ENCODE peak calls at places on chromosomes 12 and 14, in seven cellular contexts. B is A549, E is GM23338, Z is HCT116, N is PC-3, T is endothelial cell of umbilical vein, U is MM.1S. G is an unnamed sample.

GRCh38 chr12:50999139-50999538 is 27.0 kb downstream of the SLC11A2 start:
- DNase-seq in B (no peak), E (no peak), T (no peak), N (no peak), U (no peak), Z (no peak), G (no peak)

GRCh38 chr14:21978184-21978998 is 304.8 kb upstream of the OR4E1 start:
- DNase-seq in E (peak), N (peak), Z (peak), B (peak), T (peak), U (peak), G (peak)

GRCh38 chr12:114835031-114835430 is 151.1 kb upstream of the TBX3 start:
- DNase-seq in B (no peak), E (no peak), U (no peak), T (no peak), Z (no peak), N (peak), G (no peak)

GRCh38 chr14:36212987-36213386 is 36.5 kb upstream of the PTCSC3 start:
- DNase-seq in U (no peak), E (no peak), B (no peak), N (no peak), T (no peak), Z (no peak), G (no peak)

GRCh38 chr14:33794791-33795300 is 156.0 kb downstream of the EGLN3 start:
- DNase-seq in Z (no peak), U (no peak), N (no peak), T (peak), E (no peak), B (no peak), G (no peak)

GRCh38 chr14:26841920-26842741 is 244.3 kb upstream of the NOVA1 start:
- DNase-seq in T (peak), Z (no peak), E (no peak), U (no peak), N (peak), B (peak), G (peak)

GRCh38 chr14:36503771-36504741 is 16.0 kb downstream of the NKX2-1 start:
- DNase-seq in Z (no peak), B (no peak), N (no peak), U (no peak), E (peak), T (no peak), G (peak)

GRCh38 chr12:71186571-71187288 is 28.9 kb upstream of the TSPAN8 start:
- DNase-seq in U (no peak), T (no peak), N (no peak), B (no peak), E (no peak), Z (no peak), G (no peak)

GRCh38 chr14:81157431-81157830 is 63.3 kb downstream of the GTF2A1 start:
- DNase-seq in U (no peak), T (no peak), E (no peak), Z (no peak), B (no peak), N (no peak), G (no peak)

GRCh38 chr14:96592591-96593388 is 90.6 kb downstream of the PAPOLA start:
- DNase-seq in T (peak), B (peak), Z (no peak), U (peak), N (no peak), E (peak), G (no peak)

GRCh38 chr12:27305673-27306504 is 26.7 kb upstream of the BMAL2 start:
- DNase-seq in U (peak), B (peak), Z (peak), T (peak), N (peak), E (peak), G (peak)

GRCh38 chr14:73750161-73750901 is 36.1 kb upstream of the PNMA1 start:
- DNase-seq in E (no peak), N (peak), Z (no peak), U (no peak), T (no peak), B (no peak), G (no peak)

GRCh38 chr14:65070710-65071033 is 31.6 kb downstream of the MAX start:
- DNase-seq in N (peak), T (no peak), U (peak), Z (no peak), E (no peak), B (no peak), G (no peak)

GRCh38 chr12:27554421-27555186 is 30.6 kb downstream of the PPFIBP1 start:
- DNase-seq in E (no peak), U (no peak), Z (no peak), N (no peak), B (no peak), T (peak), G (peak)

GRCh38 chr12:46998811-46999368 is 80.5 kb upstream of the PCED1B start:
- DNase-seq in B (no peak), T (peak), E (no peak), N (peak), Z (no peak), U (no peak), G (no peak)

GRCh38 chr12:50039151-50039835 is 14.0 kb upstream of the RACGAP1 start:
- DNase-seq in N (peak), B (peak), T (peak), U (peak), E (peak), Z (peak), G (peak)

GRCh38 chr14:21056520-21057163 is 980 bp upstream of the RNASE8 start:
- DNase-seq in B (no peak), T (no peak), U (no peak), N (peak), Z (no peak), E (no peak), G (no peak)

GRCh38 chr12:75481013-75481705 is 604 bp downstream of the GLIPR1 start:
- DNase-seq in N (no peak), E (no peak), T (peak), Z (no peak), B (no peak), U (peak), G (no peak)

GRCh38 chr12:42235426-42235825 is 2.6 kb downstream of the YAF2 start:
- DNase-seq in T (no peak), N (no peak), U (no peak), E (no peak), Z (no peak), B (no peak), G (no peak)

GRCh38 chr12:56198836-56199235 is 9.6 kb upstream of the SMARCC2 start:
- DNase-seq in T (peak), B (no peak), N (no peak), Z (no peak), U (no peak), E (peak), G (no peak)

GRCh38 chr12:110343114-110343513 is 60.4 kb downstream of the ANAPC7 start:
- DNase-seq in B (no peak), E (no peak), T (no peak), Z (no peak), U (no peak), N (no peak), G (no peak)

GRCh38 chr12:26126340-26127284 is 1.8 kb upstream of the BHLHE41 start:
- DNase-seq in E (peak), B (peak), Z (no peak), U (peak), T (peak), N (peak), G (peak)

GRCh38 chr14:65989981-65990380 is 496.2 kb upstream of the CCDC196 start:
- DNase-seq in B (no peak), Z (no peak), U (no peak), N (no peak), E (no peak), T (no peak), G (no peak)

DNA sequence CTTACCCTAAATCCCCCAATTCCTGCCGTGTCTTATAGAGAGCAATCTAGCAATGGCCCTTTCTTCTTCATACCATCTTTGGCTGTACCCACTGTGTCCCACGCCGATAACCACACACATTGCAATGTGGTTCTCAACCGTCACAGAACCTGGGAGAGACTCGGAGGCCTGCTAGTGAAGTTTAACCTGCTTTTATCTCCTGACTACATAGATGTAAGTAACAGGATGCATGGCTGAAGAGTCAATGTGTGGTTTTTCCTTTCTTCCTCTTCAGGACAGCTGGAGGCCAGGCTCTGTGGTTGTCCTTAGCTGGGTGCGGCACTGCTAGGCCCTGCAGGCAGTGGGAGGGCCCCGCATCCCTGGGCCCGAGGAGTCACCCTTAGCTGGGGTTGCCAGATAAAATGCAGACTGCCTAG is 51.3 kb downstream of the ZNF664 start:
- DNase-seq in B (no peak), Z (no peak), E (no peak), T (no peak), N (peak), U (no peak), G (no peak)
- H3K4me2 ChIP-seq in B (no peak), Z (no peak), E (no peak), T (no peak), N (peak), U (no peak), G (no peak)

GRCh38 chr14:99595034-99595433 is 9.0 kb downstream of the CCDC85C start:
- DNase-seq in T (no peak), E (no peak), B (no peak), N (no peak), U (peak), Z (no peak), G (no peak)
- H3K4me2 ChIP-seq in T (no peak), E (no peak), B (no peak), N (no peak), U (peak), Z (no peak), G (no peak)

GRCh38 chr14:70014696-70015095 is 135.5 kb downstream of the SMOC1 start:
- DNase-seq in Z (no peak), E (no peak), B (no peak), U (no peak), T (no peak), N (no peak), G (no peak)

GRCh38 chr14:70020350-70021170 is 141.3 kb downstream of the SMOC1 start:
- DNase-seq in N (no peak), Z (no peak), B (no peak), E (peak), T (peak), U (no peak), G (no peak)

GRCh38 chr14:70018246-70018645 is 139.0 kb downstream of the SMOC1 start:
- DNase-seq in U (no peak), T (no peak), E (no peak), N (no peak), B (no peak), Z (no peak), G (no peak)

GRCh38 chr14:70021548-70021947 is 142.3 kb downstream of the SMOC1 start:
- DNase-seq in Z (no peak), N (no peak), E (no peak), B (no peak), T (no peak), U (no peak), G (no peak)

DNA sequence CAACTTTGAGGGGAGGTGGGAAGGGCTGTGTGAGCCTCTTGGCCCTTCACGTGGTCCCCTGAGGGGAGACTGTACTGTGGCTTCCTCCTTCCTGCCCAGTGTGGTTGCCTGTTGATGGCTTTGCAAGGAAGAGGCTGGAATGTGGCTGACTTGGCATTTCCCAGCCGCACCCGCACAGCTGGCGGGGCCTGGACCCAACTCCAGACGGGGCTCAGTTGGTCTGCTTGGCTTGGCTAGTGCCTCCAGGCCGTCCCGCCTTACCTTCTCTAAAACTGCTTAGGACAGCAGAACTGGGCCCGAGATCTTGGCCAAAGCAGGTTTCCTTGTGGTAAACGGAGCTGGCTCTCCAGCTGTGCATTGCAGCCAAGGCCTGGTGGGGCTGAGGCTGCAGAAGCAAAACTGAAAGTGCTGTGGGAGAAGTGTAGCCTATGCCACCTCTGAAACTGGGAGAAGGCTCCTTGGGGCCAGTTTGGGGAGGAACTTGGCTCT is 139.5 kb downstream of the SMOC1 start:
- DNase-seq in B (no peak), T (no peak), E (no peak), U (peak), Z (no peak), N (no peak), G (no peak)
- H3K4me2 ChIP-seq in B (no peak), T (no peak), E (no peak), U (peak), Z (no peak), N (no peak), G (no peak)

GRCh38 chr14:54000341-54000811 is 43.8 kb upstream of the BMP4 start:
- DNase-seq in Z (no peak), T (peak), U (no peak), B (no peak), N (no peak), E (no peak), G (no peak)

GRCh38 chr14:54002653-54003052 is 46.0 kb upstream of the BMP4 start:
- DNase-seq in E (no peak), B (no peak), U (no peak), Z (no peak), N (no peak), T (no peak), G (peak)

GRCh38 chr14:53999061-53999488 is 42.5 kb upstream of the BMP4 start:
- DNase-seq in Z (no peak), U (no peak), E (no peak), N (no peak), B (no peak), T (no peak), G (peak)

GRCh38 chr14:54001189-54001878 is 44.7 kb upstream of the BMP4 start:
- DNase-seq in U (no peak), Z (no peak), B (no peak), E (peak), T (peak), N (no peak), G (no peak)

GRCh38 chr14:54003064-54003463 is 46.4 kb upstream of the BMP4 start:
- DNase-seq in E (no peak), B (no peak), Z (no peak), N (peak), T (no peak), U (peak), G (no peak)
- H3K4me2 ChIP-seq in E (no peak), B (no peak), Z (no peak), N (no peak), T (no peak), U (no peak), G (no peak)

GRCh38 chr12:131035268-131035681 is 81.6 kb downstream of the ADGRD1 start:
- DNase-seq in N (no peak), Z (no peak), T (no peak), E (no peak), B (no peak), U (no peak), G (no peak)
- H3K4me2 ChIP-seq in N (no peak), Z (no peak), T (no peak), E (no peak), B (no peak), U (no peak), G (no peak)

GRCh38 chr14:32021341-32021740 is 55.8 kb upstream of the ARHGAP5 start:
- DNase-seq in U (no peak), T (no peak), B (no peak), Z (no peak), E (no peak), N (no peak), G (no peak)

GRCh38 chr14:32022938-32023466 is 54.1 kb upstream of the ARHGAP5 start:
- DNase-seq in N (no peak), B (no peak), T (no peak), Z (no peak), E (no peak), U (no peak), G (no peak)

GRCh38 chr14:32023540-32023939 is 53.6 kb upstream of the ARHGAP5 start:
- DNase-seq in Z (no peak), B (no peak), N (no peak), E (no peak), U (no peak), T (no peak), G (no peak)

GRCh38 chr14:32020882-32021281 is 56.2 kb upstream of the ARHGAP5 start:
- DNase-seq in N (no peak), U (no peak), Z (no peak), B (no peak), E (no peak), T (no peak), G (no peak)

GRCh38 chr14:32022525-32022924 is 54.6 kb upstream of the ARHGAP5 start:
- DNase-seq in B (no peak), N (no peak), U (no peak), E (no peak), Z (no peak), T (no peak), G (no peak)
- H3K4me2 ChIP-seq in B (no peak), N (no peak), U (no peak), E (no peak), Z (no peak), T (no peak), G (no peak)

GRCh38 chr14:31955941-31956579 is 121.0 kb upstream of the ARHGAP5 start:
- DNase-seq in N (no peak), T (no peak), E (no peak), B (peak), Z (no peak), U (no peak), G (no peak)

GRCh38 chr14:31962920-31963319 is 114.2 kb upstream of the ARHGAP5 start:
- DNase-seq in T (no peak), Z (no peak), B (no peak), N (no peak), E (no peak), U (no peak), G (no peak)

GRCh38 chr14:31961881-31962280 is 115.2 kb upstream of the ARHGAP5 start:
- DNase-seq in Z (no peak), T (no peak), N (no peak), B (no peak), E (no peak), U (no peak), G (no peak)

GRCh38 chr14:31964490-31964889 is 112.6 kb upstream of the ARHGAP5 start:
- DNase-seq in B (no peak), N (no peak), U (no peak), T (no peak), Z (no peak), E (no peak), G (no peak)

GRCh38 chr14:31960039-31960438 is 117.1 kb upstream of the ARHGAP5 start:
- DNase-seq in N (no peak), T (no peak), E (no peak), Z (no peak), B (no peak), U (no peak), G (no peak)
- H3K4me2 ChIP-seq in N (no peak), T (no peak), E (no peak), Z (no peak), B (no peak), U (no peak), G (no peak)

DNA sequence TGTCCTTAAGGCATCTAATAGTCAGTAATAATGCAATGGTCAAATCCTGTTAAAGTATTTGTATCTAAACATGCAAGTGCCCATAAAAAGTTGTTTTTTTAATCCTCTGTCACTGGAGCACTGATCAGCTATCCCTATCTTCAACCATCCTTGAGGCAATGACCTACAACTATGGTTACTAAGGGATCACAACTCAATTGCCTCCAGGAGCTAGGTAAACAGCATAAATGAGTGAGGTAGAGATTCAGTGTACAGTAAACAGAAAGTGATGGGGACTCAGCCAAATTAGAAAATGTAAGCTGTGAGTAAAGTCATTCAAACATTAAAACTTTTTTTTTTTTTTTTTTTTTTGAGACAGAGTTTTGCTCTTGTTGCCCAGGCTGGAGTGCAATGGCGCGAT is 18.6 kb downstream of the SPPL3 start:
- DNase-seq in U (no peak), E (no peak), Z (no peak), B (no peak), T (no peak), N (no peak), G (no peak)
- H3K4me2 ChIP-seq in U (no peak), E (no peak), Z (no peak), B (no peak), T (no peak), N (no peak), G (no peak)